ENCODE peak calls at places on chromosomes 1 and 21, in four cellular contexts. T is trophoblast cell, G is IMR-90, J is mesendoderm. M is an unnamed sample.

GRCh38 chr1:223045164-223045957 is 97.7 kb downstream of the TLR5 start:
- DNase-seq in T (no peak), G (no peak), J (no peak), M (no peak)

GRCh38 chr1:73804935-73805334 is 393.0 kb downstream of the LRRIQ3 start:
- DNase-seq in T (no peak), G (no peak), J (no peak), M (no peak)

GRCh38 chr1:31102501-31102950 is 37.0 kb upstream of the PUM1 start:
- DNase-seq in T (no peak), G (peak), J (peak), M (no peak)

GRCh38 chr1:32786856-32787255 is 30.3 kb downstream of the YARS1 start:
- DNase-seq in T (no peak), G (no peak), J (no peak), M (no peak)

GRCh38 chr1:87252406-87252805 is 76.3 kb upstream of the LMO4 start:
- DNase-seq in T (no peak), G (peak), J (no peak), M (no peak)

GRCh38 chr1:13543927-13544556 is 30.2 kb upstream of the LRRC38 start:
- DNase-seq in T (peak), G (no peak), J (peak), M (peak)

GRCh38 chr1:190320952-190321351 is 156.7 kb downstream of the BRINP3 start:
- DNase-seq in T (peak), G (peak), J (peak), M (peak)

GRCh38 chr1:182069028-182069466 is 7.5 kb upstream of the ZNF648 start:
- DNase-seq in T (peak), G (peak), J (peak), M (peak)

GRCh38 chr1:99361406-99361805 is 97.1 kb downstream of the PLPPR4 start:
- DNase-seq in T (no peak), G (no peak), J (no peak), M (no peak)

GRCh38 chr21:43346551-43346950 is 80.4 kb downstream of the SIK1 start:
- DNase-seq in T (no peak), G (no peak), J (no peak), M (no peak)
- H2AK5ac ChIP-seq in T (no peak), G (peak), J (no peak), M (peak)

GRCh38 chr1:230865062-230865817 is 3.1 kb downstream of the C1orf198 start:
- DNase-seq in T (no peak), G (no peak), J (no peak), M (no peak)
- H2AK5ac ChIP-seq in T (no peak), G (peak), J (no peak), M (no peak)

GRCh38 chr1:153599847-153600246 is 13.1 kb downstream of the S100A16 start:
- DNase-seq in T (no peak), G (no peak), J (no peak), M (no peak)
- H2AK5ac ChIP-seq in T (no peak), G (no peak), J (no peak), M (no peak)

GRCh38 chr1:50246869-50247268 is 138.1 kb downstream of the ELAVL4 start:
- DNase-seq in T (no peak), G (no peak), J (no peak), M (no peak)
- H2AK5ac ChIP-seq in T (no peak), G (no peak), J (no peak), M (no peak)

GRCh38 chr1:172244865-172245264 is 175.6 kb upstream of the C1orf105 start:
- DNase-seq in T (no peak), G (no peak), J (no peak), M (no peak)
- H2AK5ac ChIP-seq in T (no peak), G (no peak), J (no peak), M (no peak)